ENCODE peak calls at places on chromosomes 3 and 15, in four cellular contexts. One of them, this sample, is unnamed.
A peak's percentile ranks its signal among the peaks of the same experiment; 100 is the strongest.

GRCh38 chr3:157226173-157226847 is 66.4 kb upstream of the CCNL1 start:
- DNase-seq in IMR-90: peak; percentile 34
- DNase-seq in progenitor cell of endocrine pancreas: no peak
- DNase-seq in mucosa of descending colon: no peak
- DNase-seq in this sample: no peak

GRCh38 chr3:39267631-39268553 is 11.9 kb downstream of the CX3CR1 start:
- DNase-seq in IMR-90: no peak
- DNase-seq in progenitor cell of endocrine pancreas: no peak
- DNase-seq in mucosa of descending colon: no peak
- DNase-seq in this sample: no peak

GRCh38 chr3:111715911-111716523 is 120.9 kb upstream of the ZBED2 start:
- DNase-seq in IMR-90: peak; percentile 45
- DNase-seq in progenitor cell of endocrine pancreas: no peak
- DNase-seq in mucosa of descending colon: no peak
- DNase-seq in this sample: peak; percentile 64

GRCh38 chr15:56817266-56817665 is 84.0 kb upstream of the ZNF280D start:
- DNase-seq in IMR-90: peak; percentile 65
- DNase-seq in progenitor cell of endocrine pancreas: no peak
- DNase-seq in mucosa of descending colon: no peak
- DNase-seq in this sample: no peak

GRCh38 chr3:48472673-48472922 is 26.1 kb downstream of the ATRIP start:
- DNase-seq in IMR-90: no peak
- DNase-seq in progenitor cell of endocrine pancreas: no peak
- DNase-seq in mucosa of descending colon: peak; percentile 67
- DNase-seq in this sample: no peak

GRCh38 chr15:50886139-50886467 is 22.4 kb upstream of the AP4E1 start:
- DNase-seq in IMR-90: no peak
- DNase-seq in progenitor cell of endocrine pancreas: no peak
- DNase-seq in mucosa of descending colon: no peak
- DNase-seq in this sample: no peak

GRCh38 chr3:186421946-186422345 is 59.9 kb upstream of the DGKG start:
- DNase-seq in IMR-90: no peak
- DNase-seq in progenitor cell of endocrine pancreas: no peak
- DNase-seq in mucosa of descending colon: no peak
- DNase-seq in this sample: no peak

GRCh38 chr3:63791974-63792373 is 27.1 kb upstream of the C3orf49 start:
- DNase-seq in IMR-90: peak; percentile 53
- DNase-seq in progenitor cell of endocrine pancreas: no peak
- DNase-seq in mucosa of descending colon: no peak
- DNase-seq in this sample: no peak

GRCh38 chr3:20682573-20682972 is 496.6 kb upstream of the SGO1 start:
- DNase-seq in IMR-90: no peak
- DNase-seq in progenitor cell of endocrine pancreas: no peak
- DNase-seq in mucosa of descending colon: no peak
- DNase-seq in this sample: no peak

GRCh38 chr15:87267798-87268197 is 988.7 kb downstream of the NTRK3 start:
- DNase-seq in IMR-90: peak; percentile 36
- DNase-seq in progenitor cell of endocrine pancreas: no peak
- DNase-seq in mucosa of descending colon: no peak
- DNase-seq in this sample: no peak

GRCh38 chr3:152472606-152472954 is 203.9 kb downstream of the MBNL1 start:
- DNase-seq in IMR-90: no peak
- DNase-seq in progenitor cell of endocrine pancreas: no peak
- DNase-seq in mucosa of descending colon: no peak
- DNase-seq in this sample: no peak

GRCh38 chr3:27354588-27355203 is 14.5 kb downstream of the NEK10 start:
- DNase-seq in IMR-90: no peak
- DNase-seq in progenitor cell of endocrine pancreas: no peak
- DNase-seq in mucosa of descending colon: no peak
- DNase-seq in this sample: no peak

This sample was measured in endothelial cell.